ENCODE peak calls at places on chromosomes 12 and 14, in five cellular contexts. X is GDM1, Q is EL, T is dorsolateral prefrontal cortex, R is left kidney. Y is an unnamed sample.

GRCh38 chr14:105292810-105293711 is 7.7 kb downstream of the BRF1 start:
- DNase-seq in X (peak; percentile 90), Q (no peak), T (no peak), R (no peak), Y (no peak)

GRCh38 chr12:47234576-47235141 is 154.9 kb upstream of the AMIGO2 start:
- DNase-seq in X (no peak), Q (no peak), T (no peak), R (no peak), Y (no peak)

GRCh38 chr12:64767495-64767894 is 8.3 kb upstream of the GNS start:
- DNase-seq in Q (no peak), X (no peak), R (no peak), T (no peak), Y (no peak)

GRCh38 chr14:82113710-82114109 is 580.1 kb upstream of the SEL1L start:
- DNase-seq in X (no peak), T (no peak), Q (no peak), R (no peak), Y (no peak)

GRCh38 chr14:96253140-96253539 is 2.9 kb upstream of the BDKRB1 start:
- DNase-seq in X (no peak), R (no peak), T (no peak), Q (peak; percentile 94), Y (no peak)

GRCh38 chr12:82873951-82874350 is 187.2 kb downstream of the TMTC2 start:
- DNase-seq in X (no peak), T (no peak), R (no peak), Q (no peak), Y (no peak)

GRCh38 chr12:83826112-83826511 is 1086.5 kb downstream of the SLC6A15 start:
- DNase-seq in T (no peak), Q (peak; percentile 50), R (peak; percentile 8), X (peak; percentile 4), Y (no peak)

GRCh38 chr14:90568405-90568804 is 171.6 kb downstream of the CALM1 start:
- DNase-seq in X (no peak), R (no peak), T (no peak), Q (no peak), Y (no peak)

GRCh38 chr12:41514907-41515306 is 326.8 kb downstream of the PDZRN4 start:
- DNase-seq in R (no peak), X (no peak), Q (no peak), T (no peak), Y (no peak)

GRCh38 chr12:114794049-114794558 is 110.1 kb upstream of the TBX3 start:
- DNase-seq in T (no peak), R (no peak), X (no peak), Q (no peak), Y (no peak)

GRCh38 chr12:102634216-102634615 is 153.9 kb upstream of the IGF1 start:
- DNase-seq in X (no peak), T (no peak), R (no peak), Q (peak; percentile 83), Y (no peak)

GRCh38 chr12:64882687-64883086 is 58.2 kb downstream of the TBC1D30 start:
- DNase-seq in X (no peak), T (no peak), Q (no peak), R (no peak), Y (no peak)

GRCh38 chr12:29921307-29921706 is 137.6 kb upstream of the TMTC1 start:
- DNase-seq in Q (peak; percentile 10), R (no peak), X (no peak), T (no peak), Y (no peak)

GRCh38 chr14:83478741-83479140 is 1945.1 kb upstream of the SEL1L start:
- DNase-seq in Q (peak; percentile 43), X (no peak), R (no peak), T (no peak), Y (no peak)

GRCh38 chr14:33908540-33909223 is 42.2 kb downstream of the EGLN3 start:
- DNase-seq in Q (no peak), R (peak; percentile 61), T (no peak), X (no peak), Y (no peak)

Y was measured in Right ventricle myocardium inferior.